ENCODE peak calls at places on chromosomes 12 and 14, in ten cellular contexts. One of them, this sample, is unnamed.

GRCh38 chr12:51439330-51439729 is 14.7 kb downstream of the SLC4A8 start:
- DNase-seq in GDM1: no peak
- DNase-seq in stimulated activated naive CD8-positive, alpha-beta T cell treated with anti-CD3 and anti-CD28 coated beads, Interleukin-15, Interleukin-2, amounts not matched to agents 100 U/mL and 50 U/mL, for 24 hours: no peak
- DNase-seq in SW 1271: no peak
- DNase-seq in psoas muscle: no peak
- DNase-seq in H9: no peak
- DNase-seq in osteocyte: no peak
- DNase-seq in brain pericyte: no peak
- DNase-seq in skeletal muscle cell: no peak
- DNase-seq in fibroblast of pulmonary artery: no peak
- DNase-seq in this sample: no peak

GRCh38 chr14:105838591-105839424 is 312.4 kb downstream of the TMEM121 start:
- DNase-seq in GDM1: no peak
- DNase-seq in stimulated activated naive CD8-positive, alpha-beta T cell treated with anti-CD3 and anti-CD28 coated beads, Interleukin-15, Interleukin-2, amounts not matched to agents 100 U/mL and 50 U/mL, for 24 hours: no peak
- DNase-seq in SW 1271: no peak
- DNase-seq in psoas muscle: no peak
- DNase-seq in H9: peak
- DNase-seq in osteocyte: peak
- DNase-seq in brain pericyte: no peak
- DNase-seq in skeletal muscle cell: no peak
- DNase-seq in fibroblast of pulmonary artery: no peak
- DNase-seq in this sample: no peak

GRCh38 chr12:106227641-106228319 is 20.0 kb downstream of the CKAP4 start:
- DNase-seq in GDM1: no peak
- DNase-seq in stimulated activated naive CD8-positive, alpha-beta T cell treated with anti-CD3 and anti-CD28 coated beads, Interleukin-15, Interleukin-2, amounts not matched to agents 100 U/mL and 50 U/mL, for 24 hours: peak
- DNase-seq in SW 1271: no peak
- DNase-seq in psoas muscle: no peak
- DNase-seq in H9: peak
- DNase-seq in osteocyte: no peak
- DNase-seq in brain pericyte: no peak
- DNase-seq in skeletal muscle cell: no peak
- DNase-seq in fibroblast of pulmonary artery: peak
- DNase-seq in this sample: no peak

GRCh38 chr12:26185532-26186320 is 9.6 kb upstream of the SSPN start:
- DNase-seq in GDM1: no peak
- DNase-seq in stimulated activated naive CD8-positive, alpha-beta T cell treated with anti-CD3 and anti-CD28 coated beads, Interleukin-15, Interleukin-2, amounts not matched to agents 100 U/mL and 50 U/mL, for 24 hours: no peak
- DNase-seq in SW 1271: no peak
- DNase-seq in psoas muscle: no peak
- DNase-seq in H9: no peak
- DNase-seq in osteocyte: no peak
- DNase-seq in brain pericyte: no peak
- DNase-seq in skeletal muscle cell: no peak
- DNase-seq in fibroblast of pulmonary artery: no peak
- DNase-seq in this sample: no peak

GRCh38 chr12:71958993-71959588 is 20.4 kb downstream of the TPH2 start:
- DNase-seq in GDM1: no peak
- DNase-seq in stimulated activated naive CD8-positive, alpha-beta T cell treated with anti-CD3 and anti-CD28 coated beads, Interleukin-15, Interleukin-2, amounts not matched to agents 100 U/mL and 50 U/mL, for 24 hours: no peak
- DNase-seq in SW 1271: no peak
- DNase-seq in psoas muscle: no peak
- DNase-seq in H9: no peak
- DNase-seq in osteocyte: no peak
- DNase-seq in brain pericyte: peak
- DNase-seq in skeletal muscle cell: peak
- DNase-seq in fibroblast of pulmonary artery: peak
- DNase-seq in this sample: peak

GRCh38 chr14:59337151-59337611 is 128.0 kb downstream of the GPR135 start:
- DNase-seq in GDM1: no peak
- DNase-seq in stimulated activated naive CD8-positive, alpha-beta T cell treated with anti-CD3 and anti-CD28 coated beads, Interleukin-15, Interleukin-2, amounts not matched to agents 100 U/mL and 50 U/mL, for 24 hours: no peak
- DNase-seq in SW 1271: no peak
- DNase-seq in psoas muscle: peak
- DNase-seq in H9: no peak
- DNase-seq in osteocyte: no peak
- DNase-seq in brain pericyte: no peak
- DNase-seq in skeletal muscle cell: peak
- DNase-seq in fibroblast of pulmonary artery: peak
- DNase-seq in this sample: no peak

GRCh38 chr12:66641057-66641456 is 37.8 kb downstream of the GRIP1 start:
- DNase-seq in GDM1: no peak
- DNase-seq in stimulated activated naive CD8-positive, alpha-beta T cell treated with anti-CD3 and anti-CD28 coated beads, Interleukin-15, Interleukin-2, amounts not matched to agents 100 U/mL and 50 U/mL, for 24 hours: no peak
- DNase-seq in SW 1271: no peak
- DNase-seq in psoas muscle: no peak
- DNase-seq in H9: no peak
- DNase-seq in osteocyte: no peak
- DNase-seq in brain pericyte: no peak
- DNase-seq in skeletal muscle cell: no peak
- DNase-seq in fibroblast of pulmonary artery: no peak
- DNase-seq in this sample: no peak

GRCh38 chr12:8452036-8452435 is 3.7 kb upstream of the CLEC6A start:
- DNase-seq in GDM1: no peak
- DNase-seq in stimulated activated naive CD8-positive, alpha-beta T cell treated with anti-CD3 and anti-CD28 coated beads, Interleukin-15, Interleukin-2, amounts not matched to agents 100 U/mL and 50 U/mL, for 24 hours: no peak
- DNase-seq in SW 1271: no peak
- DNase-seq in psoas muscle: no peak
- DNase-seq in H9: no peak
- DNase-seq in osteocyte: no peak
- DNase-seq in brain pericyte: no peak
- DNase-seq in skeletal muscle cell: no peak
- DNase-seq in fibroblast of pulmonary artery: no peak
- DNase-seq in this sample: no peak

GRCh38 chr12:6222009-6222702 is 22.0 kb downstream of the CD9 start:
- DNase-seq in GDM1: no peak
- DNase-seq in stimulated activated naive CD8-positive, alpha-beta T cell treated with anti-CD3 and anti-CD28 coated beads, Interleukin-15, Interleukin-2, amounts not matched to agents 100 U/mL and 50 U/mL, for 24 hours: no peak
- DNase-seq in SW 1271: no peak
- DNase-seq in psoas muscle: no peak
- DNase-seq in H9: no peak
- DNase-seq in osteocyte: no peak
- DNase-seq in brain pericyte: no peak
- DNase-seq in skeletal muscle cell: no peak
- DNase-seq in fibroblast of pulmonary artery: no peak
- DNase-seq in this sample: no peak

GRCh38 chr14:65321370-65321875 is 91.1 kb upstream of the FUT8 start:
- DNase-seq in GDM1: no peak
- DNase-seq in stimulated activated naive CD8-positive, alpha-beta T cell treated with anti-CD3 and anti-CD28 coated beads, Interleukin-15, Interleukin-2, amounts not matched to agents 100 U/mL and 50 U/mL, for 24 hours: peak
- DNase-seq in SW 1271: no peak
- DNase-seq in psoas muscle: no peak
- DNase-seq in H9: no peak
- DNase-seq in osteocyte: no peak
- DNase-seq in brain pericyte: no peak
- DNase-seq in skeletal muscle cell: no peak
- DNase-seq in fibroblast of pulmonary artery: no peak
- DNase-seq in this sample: peak

GRCh38 chr14:65025818-65026217 is 39.1 kb downstream of the FNTB start:
- DNase-seq in GDM1: no peak
- DNase-seq in stimulated activated naive CD8-positive, alpha-beta T cell treated with anti-CD3 and anti-CD28 coated beads, Interleukin-15, Interleukin-2, amounts not matched to agents 100 U/mL and 50 U/mL, for 24 hours: no peak
- DNase-seq in SW 1271: no peak
- DNase-seq in psoas muscle: no peak
- DNase-seq in H9: no peak
- DNase-seq in osteocyte: no peak
- DNase-seq in brain pericyte: no peak
- DNase-seq in skeletal muscle cell: no peak
- DNase-seq in fibroblast of pulmonary artery: no peak
- DNase-seq in this sample: no peak

GRCh38 chr14:74980746-74981661 is 21.7 kb upstream of the EIF2B2 start:
- DNase-seq in GDM1: no peak
- DNase-seq in stimulated activated naive CD8-positive, alpha-beta T cell treated with anti-CD3 and anti-CD28 coated beads, Interleukin-15, Interleukin-2, amounts not matched to agents 100 U/mL and 50 U/mL, for 24 hours: no peak
- DNase-seq in SW 1271: peak
- DNase-seq in psoas muscle: peak
- DNase-seq in H9: peak
- DNase-seq in osteocyte: peak
- DNase-seq in brain pericyte: peak
- DNase-seq in skeletal muscle cell: no peak
- DNase-seq in fibroblast of pulmonary artery: peak
- DNase-seq in this sample: peak

GRCh38 chr14:32472512-32473472 is 143.7 kb downstream of the AKAP6 start:
- DNase-seq in GDM1: no peak
- DNase-seq in stimulated activated naive CD8-positive, alpha-beta T cell treated with anti-CD3 and anti-CD28 coated beads, Interleukin-15, Interleukin-2, amounts not matched to agents 100 U/mL and 50 U/mL, for 24 hours: no peak
- DNase-seq in SW 1271: no peak
- DNase-seq in psoas muscle: no peak
- DNase-seq in H9: no peak
- DNase-seq in osteocyte: no peak
- DNase-seq in brain pericyte: peak
- DNase-seq in skeletal muscle cell: peak
- DNase-seq in fibroblast of pulmonary artery: peak
- DNase-seq in this sample: peak

GRCh38 chr12:19186722-19187661 is 57.5 kb downstream of the PLEKHA5 start:
- DNase-seq in GDM1: no peak
- DNase-seq in stimulated activated naive CD8-positive, alpha-beta T cell treated with anti-CD3 and anti-CD28 coated beads, Interleukin-15, Interleukin-2, amounts not matched to agents 100 U/mL and 50 U/mL, for 24 hours: no peak
- DNase-seq in SW 1271: no peak
- DNase-seq in psoas muscle: no peak
- DNase-seq in H9: no peak
- DNase-seq in osteocyte: no peak
- DNase-seq in brain pericyte: no peak
- DNase-seq in skeletal muscle cell: no peak
- DNase-seq in fibroblast of pulmonary artery: peak
- DNase-seq in this sample: peak

GRCh38 chr12:69149262-69149661 is 90.1 kb upstream of the CPSF6 start:
- DNase-seq in GDM1: no peak
- DNase-seq in stimulated activated naive CD8-positive, alpha-beta T cell treated with anti-CD3 and anti-CD28 coated beads, Interleukin-15, Interleukin-2, amounts not matched to agents 100 U/mL and 50 U/mL, for 24 hours: no peak
- DNase-seq in SW 1271: no peak
- DNase-seq in psoas muscle: no peak
- DNase-seq in H9: no peak
- DNase-seq in osteocyte: no peak
- DNase-seq in brain pericyte: no peak
- DNase-seq in skeletal muscle cell: no peak
- DNase-seq in fibroblast of pulmonary artery: no peak
- DNase-seq in this sample: no peak

GRCh38 chr12:13200841-13201240 is 4.3 kb downstream of the EMP1 start:
- DNase-seq in GDM1: no peak
- DNase-seq in stimulated activated naive CD8-positive, alpha-beta T cell treated with anti-CD3 and anti-CD28 coated beads, Interleukin-15, Interleukin-2, amounts not matched to agents 100 U/mL and 50 U/mL, for 24 hours: no peak
- DNase-seq in SW 1271: no peak
- DNase-seq in psoas muscle: no peak
- DNase-seq in H9: no peak
- DNase-seq in osteocyte: no peak
- DNase-seq in brain pericyte: no peak
- DNase-seq in skeletal muscle cell: no peak
- DNase-seq in fibroblast of pulmonary artery: no peak
- DNase-seq in this sample: no peak

GRCh38 chr14:71049435-71050147 is 142.3 kb downstream of the PCNX1 start:
- DNase-seq in GDM1: no peak
- DNase-seq in stimulated activated naive CD8-positive, alpha-beta T cell treated with anti-CD3 and anti-CD28 coated beads, Interleukin-15, Interleukin-2, amounts not matched to agents 100 U/mL and 50 U/mL, for 24 hours: no peak
- DNase-seq in SW 1271: no peak
- DNase-seq in psoas muscle: no peak
- DNase-seq in H9: no peak
- DNase-seq in osteocyte: no peak
- DNase-seq in brain pericyte: no peak
- DNase-seq in skeletal muscle cell: no peak
- DNase-seq in fibroblast of pulmonary artery: peak
- DNase-seq in this sample: peak

GRCh38 chr14:93033039-93033982 is 82.4 kb downstream of the ITPK1 start:
- DNase-seq in GDM1: no peak
- DNase-seq in stimulated activated naive CD8-positive, alpha-beta T cell treated with anti-CD3 and anti-CD28 coated beads, Interleukin-15, Interleukin-2, amounts not matched to agents 100 U/mL and 50 U/mL, for 24 hours: no peak
- DNase-seq in SW 1271: no peak
- DNase-seq in psoas muscle: no peak
- DNase-seq in H9: no peak
- DNase-seq in osteocyte: no peak
- DNase-seq in brain pericyte: no peak
- DNase-seq in skeletal muscle cell: no peak
- DNase-seq in fibroblast of pulmonary artery: no peak
- DNase-seq in this sample: no peak

GRCh38 chr12:123891011-123891410 is 81.6 kb downstream of the CCDC92 start:
- DNase-seq in GDM1: no peak
- DNase-seq in stimulated activated naive CD8-positive, alpha-beta T cell treated with anti-CD3 and anti-CD28 coated beads, Interleukin-15, Interleukin-2, amounts not matched to agents 100 U/mL and 50 U/mL, for 24 hours: no peak
- DNase-seq in SW 1271: no peak
- DNase-seq in psoas muscle: no peak
- DNase-seq in H9: no peak
- DNase-seq in osteocyte: no peak
- DNase-seq in brain pericyte: no peak
- DNase-seq in skeletal muscle cell: no peak
- DNase-seq in fibroblast of pulmonary artery: no peak
- DNase-seq in this sample: no peak

GRCh38 chr14:25756880-25757279 is 706.9 kb upstream of the STXBP6 start:
- DNase-seq in GDM1: no peak
- DNase-seq in stimulated activated naive CD8-positive, alpha-beta T cell treated with anti-CD3 and anti-CD28 coated beads, Interleukin-15, Interleukin-2, amounts not matched to agents 100 U/mL and 50 U/mL, for 24 hours: no peak
- DNase-seq in SW 1271: no peak
- DNase-seq in psoas muscle: no peak
- DNase-seq in H9: peak
- DNase-seq in osteocyte: no peak
- DNase-seq in brain pericyte: no peak
- DNase-seq in skeletal muscle cell: no peak
- DNase-seq in fibroblast of pulmonary artery: no peak
- DNase-seq in this sample: no peak

GRCh38 chr14:36171607-36172006 is 4.9 kb downstream of the PTCSC3 start:
- DNase-seq in GDM1: no peak
- DNase-seq in stimulated activated naive CD8-positive, alpha-beta T cell treated with anti-CD3 and anti-CD28 coated beads, Interleukin-15, Interleukin-2, amounts not matched to agents 100 U/mL and 50 U/mL, for 24 hours: no peak
- DNase-seq in SW 1271: no peak
- DNase-seq in psoas muscle: no peak
- DNase-seq in H9: no peak
- DNase-seq in osteocyte: no peak
- DNase-seq in brain pericyte: no peak
- DNase-seq in skeletal muscle cell: no peak
- DNase-seq in fibroblast of pulmonary artery: no peak
- DNase-seq in this sample: no peak

GRCh38 chr12:80756875-80757274 is 40.2 kb downstream of the MYF5 start:
- DNase-seq in GDM1: no peak
- DNase-seq in stimulated activated naive CD8-positive, alpha-beta T cell treated with anti-CD3 and anti-CD28 coated beads, Interleukin-15, Interleukin-2, amounts not matched to agents 100 U/mL and 50 U/mL, for 24 hours: no peak
- DNase-seq in SW 1271: no peak
- DNase-seq in psoas muscle: no peak
- DNase-seq in H9: no peak
- DNase-seq in osteocyte: no peak
- DNase-seq in brain pericyte: no peak
- DNase-seq in skeletal muscle cell: peak
- DNase-seq in fibroblast of pulmonary artery: no peak
- DNase-seq in this sample: peak

GRCh38 chr12:103268831-103269514 is 226.8 kb downstream of the C12orf42 start:
- DNase-seq in GDM1: no peak
- DNase-seq in stimulated activated naive CD8-positive, alpha-beta T cell treated with anti-CD3 and anti-CD28 coated beads, Interleukin-15, Interleukin-2, amounts not matched to agents 100 U/mL and 50 U/mL, for 24 hours: no peak
- DNase-seq in SW 1271: no peak
- DNase-seq in psoas muscle: no peak
- DNase-seq in H9: no peak
- DNase-seq in osteocyte: no peak
- DNase-seq in brain pericyte: no peak
- DNase-seq in skeletal muscle cell: no peak
- DNase-seq in fibroblast of pulmonary artery: no peak
- DNase-seq in this sample: no peak

GRCh38 chr12:54631988-54632728 is 2.5 kb downstream of the LACRT start:
- DNase-seq in GDM1: no peak
- DNase-seq in stimulated activated naive CD8-positive, alpha-beta T cell treated with anti-CD3 and anti-CD28 coated beads, Interleukin-15, Interleukin-2, amounts not matched to agents 100 U/mL and 50 U/mL, for 24 hours: no peak
- DNase-seq in SW 1271: no peak
- DNase-seq in psoas muscle: no peak
- DNase-seq in H9: peak
- DNase-seq in osteocyte: peak
- DNase-seq in brain pericyte: no peak
- DNase-seq in skeletal muscle cell: no peak
- DNase-seq in fibroblast of pulmonary artery: no peak
- DNase-seq in this sample: no peak

GRCh38 chr14:77301103-77301502 is 19.6 kb downstream of the POMT2 start:
- DNase-seq in GDM1: peak
- DNase-seq in stimulated activated naive CD8-positive, alpha-beta T cell treated with anti-CD3 and anti-CD28 coated beads, Interleukin-15, Interleukin-2, amounts not matched to agents 100 U/mL and 50 U/mL, for 24 hours: peak
- DNase-seq in SW 1271: no peak
- DNase-seq in psoas muscle: peak
- DNase-seq in H9: peak
- DNase-seq in osteocyte: peak
- DNase-seq in brain pericyte: no peak
- DNase-seq in skeletal muscle cell: peak
- DNase-seq in fibroblast of pulmonary artery: peak
- DNase-seq in this sample: peak

GRCh38 chr14:68716698-68717097 is 76.2 kb downstream of the ZFP36L1 start:
- DNase-seq in GDM1: no peak
- DNase-seq in stimulated activated naive CD8-positive, alpha-beta T cell treated with anti-CD3 and anti-CD28 coated beads, Interleukin-15, Interleukin-2, amounts not matched to agents 100 U/mL and 50 U/mL, for 24 hours: no peak
- DNase-seq in SW 1271: no peak
- DNase-seq in psoas muscle: no peak
- DNase-seq in H9: no peak
- DNase-seq in osteocyte: no peak
- DNase-seq in brain pericyte: no peak
- DNase-seq in skeletal muscle cell: no peak
- DNase-seq in fibroblast of pulmonary artery: no peak
- DNase-seq in this sample: no peak

GRCh38 chr14:89614009-89614691 is 197.1 kb upstream of the FOXN3 start:
- DNase-seq in GDM1: no peak
- DNase-seq in stimulated activated naive CD8-positive, alpha-beta T cell treated with anti-CD3 and anti-CD28 coated beads, Interleukin-15, Interleukin-2, amounts not matched to agents 100 U/mL and 50 U/mL, for 24 hours: no peak
- DNase-seq in SW 1271: no peak
- DNase-seq in psoas muscle: no peak
- DNase-seq in H9: no peak
- DNase-seq in osteocyte: no peak
- DNase-seq in brain pericyte: no peak
- DNase-seq in skeletal muscle cell: no peak
- DNase-seq in fibroblast of pulmonary artery: no peak
- DNase-seq in this sample: no peak

GRCh38 chr12:120006248-120006975 is 17.4 kb downstream of the BICDL1 start:
- DNase-seq in GDM1: no peak
- DNase-seq in stimulated activated naive CD8-positive, alpha-beta T cell treated with anti-CD3 and anti-CD28 coated beads, Interleukin-15, Interleukin-2, amounts not matched to agents 100 U/mL and 50 U/mL, for 24 hours: peak
- DNase-seq in SW 1271: no peak
- DNase-seq in psoas muscle: no peak
- DNase-seq in H9: no peak
- DNase-seq in osteocyte: no peak
- DNase-seq in brain pericyte: no peak
- DNase-seq in skeletal muscle cell: no peak
- DNase-seq in fibroblast of pulmonary artery: no peak
- DNase-seq in this sample: no peak

This sample was measured in EL.